ENCODE peak calls at places on chromosomes 5 and 9, in five cellular contexts. U, F, B, Q and Y are unnamed samples.

GRCh38 chr5:129763651-129764050 is 15.8 kb downstream of the MINAR2 start:
- DNase-seq in B (no peak), Q (no peak), U (no peak), F (no peak), Y (no peak)

GRCh38 chr9:134984372-134985240 is 66.9 kb upstream of the FCN1 start:
- DNase-seq in F (no peak), U (no peak), Q (peak), B (no peak), Y (no peak)

GRCh38 chr5:75438722-75439121 is 72.7 kb downstream of the CERT1 start:
- DNase-seq in Q (no peak), U (no peak), F (no peak), B (no peak), Y (no peak)

GRCh38 chr5:59724482-59725392 is 168.8 kb downstream of the PDE4D start:
- DNase-seq in U (peak), F (no peak), B (peak), Q (no peak), Y (no peak)

GRCh38 chr5:39186289-39186688 is 33.1 kb downstream of the FYB1 start:
- DNase-seq in U (no peak), F (no peak), Q (no peak), B (no peak), Y (no peak)

GRCh38 chr9:92224177-92224576 is 69.3 kb downstream of the IARS1 start:
- DNase-seq in Q (no peak), F (no peak), U (no peak), B (no peak), Y (no peak)

GRCh38 chr9:91930475-91930874 is 19.6 kb downstream of the ROR2 start:
- DNase-seq in U (no peak), B (peak), F (no peak), Q (no peak), Y (no peak)

GRCh38 chr9:111068816-111069215 is 30.5 kb upstream of the LPAR1 start:
- DNase-seq in B (no peak), F (no peak), Q (no peak), U (no peak), Y (no peak)

GRCh38 chr5:157165261-157165660 is 803 bp downstream of the GARIN3 start:
- DNase-seq in Q (no peak), F (no peak), U (no peak), B (no peak), Y (no peak)

GRCh38 chr5:132094393-132095076 is 20.9 kb downstream of the CSF2 start:
- DNase-seq in U (no peak), F (no peak), B (no peak), Q (peak), Y (peak)

GRCh38 chr9:136538599-136539426 is 7.0 kb downstream of the NOTCH1 start:
- DNase-seq in Q (peak), U (peak), F (no peak), B (no peak), Y (no peak)
- H3K4me3 ChIP-seq in Q (peak), U (no peak), F (peak), B (no peak), Y (no peak)

DNA sequence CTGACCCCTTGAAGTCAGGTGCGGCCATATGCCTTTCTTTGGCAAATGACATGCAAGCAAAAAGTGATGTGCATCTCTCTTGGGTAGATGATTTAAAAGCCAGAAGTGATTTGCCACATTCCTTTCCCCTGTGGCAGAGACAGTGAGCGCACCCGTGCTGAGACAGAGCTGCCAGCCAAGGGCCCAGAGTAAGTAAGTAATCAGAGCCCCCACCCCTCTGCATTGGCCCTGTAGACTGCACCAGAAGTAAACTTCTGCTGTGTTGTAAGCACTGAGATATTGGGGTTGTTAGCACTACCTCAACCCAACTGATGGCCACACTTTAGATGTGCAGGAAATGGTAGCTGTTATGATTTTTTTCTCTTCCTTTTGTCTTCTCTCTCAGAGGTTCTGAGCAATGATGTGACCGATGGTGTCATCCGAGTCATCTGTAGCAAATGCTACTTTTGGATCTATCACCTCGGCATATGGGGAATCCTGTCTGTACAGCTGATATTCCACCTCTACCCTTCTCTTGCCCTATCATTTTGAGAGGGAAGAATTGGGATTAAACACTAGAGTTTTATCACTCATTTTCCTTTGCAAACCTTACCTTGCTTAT is 58.0 kb downstream of the DOCK2 start:
- DNase-seq in U (no peak), B (no peak), F (no peak), Q (no peak), Y (no peak)
- TF ChIP-seq POLR2AphosphoS5 in U (no peak), B (no peak), F (no peak), Q (no peak), Y (no peak)

GRCh38 chr5:72625369-72625768 is 118.2 kb upstream of the ZNF366 start:
- DNase-seq in U (no peak), F (no peak), B (no peak), Q (no peak), Y (no peak)

GRCh38 chr5:72624641-72625236 is 117.5 kb upstream of the ZNF366 start:
- DNase-seq in Q (no peak), U (no peak), B (no peak), F (no peak), Y (no peak)

GRCh38 chr5:72621576-72621975 is 114.4 kb upstream of the ZNF366 start:
- DNase-seq in U (no peak), F (no peak), B (no peak), Q (no peak), Y (no peak)

GRCh38 chr5:72622152-72622760 is 115.0 kb upstream of the ZNF366 start:
- DNase-seq in B (no peak), F (no peak), U (no peak), Q (no peak), Y (no peak)

GRCh38 chr5:72623936-72624335 is 116.7 kb upstream of the ZNF366 start:
- DNase-seq in Q (no peak), F (no peak), U (no peak), B (no peak), Y (no peak)
- H3K4me3 ChIP-seq in Q (no peak), F (no peak), U (no peak), B (no peak), Y (no peak)

DNA sequence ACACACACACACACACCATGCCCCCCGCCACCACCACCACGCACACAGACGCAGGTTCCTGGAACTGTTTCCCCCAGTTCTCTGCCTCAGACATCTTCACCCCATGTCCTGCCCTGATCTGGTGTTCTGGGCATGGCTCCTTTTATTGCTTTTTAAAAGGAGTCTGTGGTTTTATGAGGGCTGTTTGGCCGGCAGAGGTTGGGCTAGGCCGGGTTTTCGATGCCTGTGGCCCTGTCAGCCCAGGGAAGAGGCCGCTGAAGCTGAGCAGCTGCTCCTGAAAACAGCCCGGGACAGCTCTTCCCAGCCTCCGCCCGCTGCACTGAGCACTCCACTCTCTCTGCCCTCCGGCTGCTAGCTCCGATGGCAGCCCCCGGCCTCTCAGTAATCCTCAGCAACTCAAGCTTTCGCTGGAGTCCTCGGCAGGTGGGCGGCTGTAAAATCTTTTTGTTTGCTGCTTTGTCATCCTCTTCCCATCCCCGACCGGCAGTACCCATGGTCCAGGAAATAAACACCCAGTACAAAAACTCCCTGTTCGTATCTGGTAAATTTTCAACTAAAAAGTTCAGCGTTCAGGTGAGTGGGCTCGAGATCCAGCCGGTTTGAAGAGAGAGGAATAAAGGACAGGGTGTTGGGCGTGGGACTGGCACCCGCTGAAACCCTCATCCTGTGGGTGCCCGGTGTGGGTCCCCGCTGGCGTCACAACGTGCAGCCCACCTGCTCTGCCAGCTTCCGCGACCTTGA is 103.0 kb upstream of the ERCC6L2 start:
- DNase-seq in B (peak), F (no peak), Q (no peak), U (peak), Y (no peak)
- TF ChIP-seq POLR2AphosphoS5 in B (no peak), F (no peak), Q (no peak), U (peak), Y (no peak)

GRCh38 chr9:98975838-98976237 is 32.1 kb downstream of the COL15A1 start:
- DNase-seq in Q (no peak), F (no peak), U (no peak), B (no peak), Y (no peak)

GRCh38 chr9:98974554-98974953 is 30.8 kb downstream of the COL15A1 start:
- DNase-seq in B (no peak), Q (no peak), U (no peak), F (no peak), Y (no peak)

GRCh38 chr9:98974106-98974505 is 30.4 kb downstream of the COL15A1 start:
- DNase-seq in F (no peak), U (no peak), Q (no peak), B (no peak), Y (no peak)

GRCh38 chr9:98973546-98973921 is 29.8 kb downstream of the COL15A1 start:
- DNase-seq in B (no peak), U (no peak), F (no peak), Q (no peak), Y (no peak)

DNA sequence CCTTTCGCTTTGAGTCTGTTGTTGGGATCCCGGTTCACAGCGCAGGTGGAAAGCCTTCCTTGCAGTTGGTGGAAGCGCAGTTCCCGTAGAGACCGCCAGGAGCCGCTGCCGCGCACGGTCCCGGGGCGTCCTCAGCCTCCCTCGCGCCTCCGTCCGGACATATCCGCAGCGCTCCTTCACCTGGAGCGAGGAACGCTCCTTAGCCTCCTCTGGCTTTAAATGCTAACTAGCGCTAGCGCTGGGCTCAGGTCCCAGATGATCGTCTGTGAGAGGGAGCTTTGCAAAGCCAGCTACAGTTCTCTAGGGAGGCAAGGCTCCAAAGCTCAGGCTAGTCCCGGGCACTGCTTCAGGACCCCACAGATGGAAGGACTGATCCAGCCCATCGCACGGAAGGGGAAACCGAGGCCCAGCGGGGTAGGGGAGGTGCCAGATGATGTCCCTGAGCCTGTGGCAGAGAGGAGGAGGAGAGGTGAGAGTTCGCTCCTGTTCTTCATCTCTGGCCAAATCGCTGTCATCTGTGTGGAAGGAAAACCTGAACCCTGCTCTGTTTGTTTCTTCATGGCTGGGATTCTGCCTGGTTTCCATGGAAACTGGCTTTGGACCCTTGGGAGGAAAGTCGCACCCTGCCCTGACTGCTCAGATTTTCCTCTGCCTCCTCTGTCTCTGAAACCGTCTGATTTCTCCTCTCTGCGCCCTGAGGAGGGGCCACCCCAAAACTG is 31.4 kb downstream of the COL15A1 start:
- DNase-seq in F (peak), Q (peak), B (peak), U (peak), Y (peak)
- H3K4me3 ChIP-seq in F (peak), Q (no peak), B (peak), U (no peak), Y (peak)

GRCh38 chr9:127166651-127167524 is 44.5 kb upstream of the ANGPTL2 start:
- DNase-seq in B (no peak), U (peak), F (peak), Q (peak), Y (no peak)
- TF ChIP-seq POLR2AphosphoS5 in B (no peak), U (no peak), F (no peak), Q (peak), Y (no peak)

GRCh38 chr9:16627967-16628366 is 242.5 kb downstream of the BNC2 start:
- DNase-seq in F (no peak), U (no peak), Q (no peak), B (no peak), Y (no peak)
- H3K4me3 ChIP-seq in F (no peak), U (no peak), Q (no peak), B (no peak), Y (no peak)

GRCh38 chr9:123329329-123329955 is 26.6 kb upstream of the CRB2 start:
- DNase-seq in U (peak), F (peak), Q (no peak), B (no peak), Y (no peak)
- TF ChIP-seq POLR2AphosphoS5 in U (no peak), F (no peak), Q (no peak), B (no peak), Y (no peak)

DNA sequence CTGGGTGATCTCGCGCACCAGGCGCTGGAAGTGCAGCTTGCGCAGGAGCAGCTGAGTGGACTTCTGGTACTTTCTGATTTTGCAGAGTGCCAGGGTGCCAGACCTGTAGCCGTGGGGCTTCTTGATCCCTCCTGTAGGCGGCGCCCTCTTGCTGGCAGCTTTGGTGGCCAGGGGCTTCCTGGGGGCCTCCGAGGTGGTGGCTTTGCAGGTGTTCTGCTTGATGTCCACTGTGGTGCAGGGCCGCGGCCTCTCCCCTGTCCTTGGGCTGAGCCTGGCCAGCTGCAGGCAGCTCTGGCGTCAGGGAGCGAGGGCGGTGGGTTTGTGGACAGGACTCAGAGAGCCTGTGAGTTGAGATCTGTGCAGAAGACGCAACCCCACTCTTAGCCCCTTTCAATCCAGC is 36.1 kb downstream of the TAF11L14 start:
- DNase-seq in U (no peak), F (no peak), Q (peak), B (peak), Y (no peak)
- H3K4me3 ChIP-seq in U (no peak), F (no peak), Q (no peak), B (no peak), Y (no peak)